ENCODE peak calls at places on chromosomes 13 and 19, in nine cellular contexts. T is neural progenitor cell; X is heart right ventricle; L is left lung; Q is upper lobe of left lung; O is CD8-positive, alpha-beta T cell; A is astrocyte; U is breast epithelium; S is DND-41. P is an unnamed sample.

GRCh38 chr13:74128171-74128767 is 5.9 kb downstream of the KLF12 start:
- DNase-seq in T (no peak), X (no peak), L (no peak), Q (no peak), O (no peak), A (peak; percentile 85), U (no peak), S (no peak), P (no peak)

GRCh38 chr13:46181799-46182490 is at the start of gene LCP1:
- DNase-seq in T (no peak), X (no peak), L (peak; percentile 46), Q (no peak), O (peak; percentile 87), A (no peak), U (no peak), S (peak; percentile 84), P (no peak)

GRCh38 chr13:110575322-110576069 is 14.0 kb upstream of the RAB20 start:
- DNase-seq in T (peak; percentile 18), X (peak; percentile 23), L (peak; percentile 55), Q (no peak), O (no peak), A (no peak), U (no peak), S (no peak), P (peak; percentile 51)

GRCh38 chr19:7772752-7773291 is 9.8 kb downstream of the CLEC4M start:
- DNase-seq in T (no peak), X (no peak), L (no peak), Q (no peak), O (no peak), A (peak; percentile 46), U (no peak), S (no peak), P (no peak)

GRCh38 chr19:44512326-44513298 is 12.3 kb upstream of the ZNF180 start:
- DNase-seq in T (peak; percentile 69), X (no peak), L (no peak), Q (peak; percentile 67), O (no peak), A (peak; percentile 9), U (no peak), S (peak; percentile 47), P (no peak)

GRCh38 chr19:7211191-7211988 is 82.8 kb downstream of the INSR start:
- DNase-seq in T (no peak), X (peak; percentile 57), L (no peak), Q (peak; percentile 45), O (no peak), A (peak; percentile 79), U (no peak), S (no peak), P (no peak)

GRCh38 chr13:23107665-23108064 is 73.1 kb upstream of the SGCG start:
- DNase-seq in T (no peak), X (no peak), L (no peak), Q (no peak), O (no peak), A (no peak), U (no peak), S (no peak), P (no peak)

GRCh38 chr13:100382787-100383186 is 205.8 kb downstream of the GGACT start:
- DNase-seq in T (no peak), X (no peak), L (no peak), Q (no peak), O (no peak), A (peak; percentile 51), U (no peak), S (no peak), P (no peak)

GRCh38 chr19:16135410-16136127 is 7.9 kb upstream of the HSH2D start:
- DNase-seq in T (no peak), X (no peak), L (no peak), Q (no peak), O (no peak), A (no peak), U (no peak), S (no peak), P (no peak)

GRCh38 chr19:16127776-16128371 is 15.6 kb upstream of the HSH2D start:
- DNase-seq in T (no peak), X (no peak), L (no peak), Q (peak; percentile 53), O (no peak), A (no peak), U (no peak), S (no peak), P (no peak)

GRCh38 chr19:16134510-16134909 is 9.0 kb upstream of the HSH2D start:
- DNase-seq in T (no peak), X (no peak), L (no peak), Q (no peak), O (no peak), A (no peak), U (no peak), S (no peak), P (no peak)

GRCh38 chr19:16133818-16134217 is 9.7 kb upstream of the HSH2D start:
- DNase-seq in T (no peak), X (no peak), L (no peak), Q (no peak), O (no peak), A (no peak), U (no peak), S (no peak), P (no peak)

GRCh38 chr19:16131648-16132047 is 11.8 kb upstream of the HSH2D start:
- DNase-seq in T (no peak), X (no peak), L (no peak), Q (no peak), O (no peak), A (no peak), U (no peak), S (no peak), P (no peak)
- H3K4me3 ChIP-seq in T (no peak overlapping the region), X (no peak overlapping the region), L (no peak overlapping the region), Q (no peak overlapping the region), O (no peak overlapping the region), A (no peak overlapping the region), U (no peak overlapping the region), S (no peak overlapping the region), P (no peak overlapping the region)

GRCh38 chr19:27774337-27774736 is 1438.6 kb downstream of the UQCRFS1 start:
- DNase-seq in T (no peak), X (no peak), L (no peak), Q (no peak), O (no peak), A (no peak), U (no peak), S (peak; percentile 20), P (no peak)

GRCh38 chr19:27776020-27776419 is 1436.9 kb downstream of the UQCRFS1 start:
- DNase-seq in T (no peak), X (no peak), L (no peak), Q (no peak), O (no peak), A (no peak), U (no peak), S (peak; percentile 23), P (no peak)

GRCh38 chr19:27773318-27774094 is 1439.4 kb downstream of the UQCRFS1 start:
- DNase-seq in T (no peak), X (no peak), L (no peak), Q (no peak), O (no peak), A (no peak), U (no peak), S (no peak), P (no peak)

GRCh38 chr19:27775395-27775794 is 1437.6 kb downstream of the UQCRFS1 start:
- DNase-seq in T (no peak), X (no peak), L (no peak), Q (no peak), O (no peak), A (no peak), U (no peak), S (no peak), P (no peak)

DNA sequence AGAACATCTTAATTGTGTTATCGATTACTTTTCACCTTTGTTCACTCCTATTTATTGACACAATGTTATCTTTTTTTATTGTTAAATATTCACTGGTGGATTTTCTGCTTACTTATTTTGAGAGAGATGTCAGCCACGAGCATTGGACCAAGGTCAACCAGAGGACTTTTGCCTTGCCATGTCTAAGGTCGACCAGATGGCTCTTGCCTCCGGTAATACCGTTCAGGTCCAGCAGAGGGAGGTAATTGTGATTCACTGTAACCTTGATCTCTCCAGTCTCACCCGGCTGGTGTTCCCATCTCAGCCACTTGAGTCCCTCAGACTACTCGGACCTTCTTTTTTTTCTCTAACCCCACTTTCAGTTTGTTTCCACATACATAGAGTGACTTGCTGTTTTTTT is 1438.1 kb downstream of the UQCRFS1 start:
- DNase-seq in T (no peak), X (no peak), L (no peak), Q (no peak), O (no peak), A (no peak), U (no peak), S (peak; percentile 43), P (no peak)
- TF ChIP-seq CTCF in T (peak; percentile 19), X (peak; percentile 12), L (no peak), Q (no peak), O (peak; percentile 15), A (peak; percentile 23), U (no peak), S (peak; percentile 58), P (no peak)

GRCh38 chr19:39842693-39843435 is 3.3 kb downstream of the FBL start:
- DNase-seq in T (no peak), X (no peak), L (no peak), Q (no peak), O (no peak), A (no peak), U (no peak), S (no peak), P (no peak)

GRCh38 chr19:39845621-39846175 is 481 bp downstream of the FBL start:
- DNase-seq in T (peak; percentile 61), X (no peak), L (no peak), Q (peak; percentile 43), O (no peak), A (no peak), U (no peak), S (no peak), P (no peak)

GRCh38 chr19:39846176-39846677 is at the start of gene FBL:
- DNase-seq in T (peak; percentile 96), X (peak; percentile 99), L (peak; percentile 97), Q (peak; percentile 100), O (peak; percentile 95), A (peak; percentile 64), U (peak; percentile 96), S (peak; percentile 96), P (peak; percentile 97)

GRCh38 chr19:39845172-39845571 is 1.0 kb downstream of the FBL start:
- DNase-seq in T (no peak), X (no peak), L (no peak), Q (no peak), O (no peak), A (no peak), U (no peak), S (no peak), P (no peak)

GRCh38 chr19:39843919-39844793 is 2.0 kb downstream of the FBL start:
- DNase-seq in T (peak; percentile 60), X (no peak), L (no peak), Q (no peak), O (no peak), A (peak; percentile 16), U (no peak), S (peak; percentile 33), P (no peak)
- H3K4me1 ChIP-seq in T (peaks cover 28% of the 10 kb centered on the region), X (peaks cover 47% of the 10 kb centered on the region), L (peaks cover 23% of the 10 kb centered on the region), Q (peaks cover 24% of the 10 kb centered on the region), O (peaks cover 39% of the 10 kb centered on the region), A (peaks cover 25% of the 10 kb centered on the region), U (peaks cover 12% of the 10 kb centered on the region), S (peaks cover 45% of the 10 kb centered on the region), P (peaks cover 42% of the 10 kb centered on the region)

DNA sequence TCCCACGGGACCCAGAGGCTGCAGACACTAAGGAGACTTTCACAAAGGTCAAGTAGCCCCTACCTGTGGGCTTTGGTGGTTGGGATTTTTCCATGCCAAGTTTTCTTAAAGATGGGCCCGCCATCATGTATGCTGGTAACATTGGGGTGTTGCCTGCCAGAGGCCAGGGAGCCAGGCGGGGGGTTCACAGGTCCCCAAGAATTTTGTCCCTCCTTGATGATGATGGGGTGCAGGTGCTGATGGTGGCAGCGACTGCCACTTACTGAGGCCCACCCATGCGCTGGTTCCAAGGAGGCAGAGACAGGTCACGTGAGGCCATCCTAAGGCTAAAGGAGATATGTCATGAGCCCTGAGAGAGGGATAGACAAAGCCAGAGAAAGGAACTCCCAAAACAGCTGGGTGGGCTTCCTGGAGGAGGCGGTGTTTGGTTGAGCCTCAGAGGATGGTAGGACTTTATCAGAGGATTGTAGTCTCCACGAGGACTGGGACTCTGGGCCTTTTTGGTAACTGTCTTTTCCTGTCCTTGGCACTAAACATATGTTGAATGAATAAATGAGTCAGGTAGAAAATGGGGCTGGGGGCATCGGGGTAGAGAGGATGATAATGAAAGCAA is 14.4 kb downstream of the PLEKHF1 start:
- DNase-seq in T (no peak), X (no peak), L (no peak), Q (no peak), O (no peak), A (no peak), U (no peak), S (peak; percentile 37), P (no peak)
- H3K4me3 ChIP-seq in T (no peak overlapping the region), X (no peak overlapping the region), L (no peak overlapping the region), Q (no peak overlapping the region), O (peak overlapping the region; percentile 24), A (no peak overlapping the region), U (no peak overlapping the region), S (no peak overlapping the region), P (no peak overlapping the region)